ENCODE peak calls at places on chromosomes 7 and 10, in seven cellular contexts. E is endodermal cell, Y is A549, U is ascending aorta, W is astrocyte, Z is heart right ventricle, C is stomach. J is an unnamed sample.

GRCh38 chr10:124578231-124579002 is 116.8 kb downstream of the LHPP start:
- DNase-seq in E (no peak), Y (no peak), U (no peak), W (no peak), Z (no peak), C (no peak), J (no peak)

GRCh38 chr7:40219917-40220316 is 85.1 kb downstream of the SUGCT start:
- DNase-seq in E (no peak), Y (no peak), U (no peak), W (peak), Z (no peak), C (no peak), J (no peak)

GRCh38 chr10:21526952-21527633 is 1.6 kb upstream of the SKIDA1 start:
- DNase-seq in E (peak), Y (peak), U (no peak), W (no peak), Z (peak), C (peak), J (no peak)

GRCh38 chr7:123580406-123581161 is 21.0 kb upstream of the ASB15 start:
- DNase-seq in E (peak), Y (peak), U (no peak), W (peak), Z (peak), C (no peak), J (no peak)

GRCh38 chr10:94411304-94411703 is 9.0 kb downstream of the TBC1D12 start:
- DNase-seq in E (no peak), Y (no peak), U (no peak), W (no peak), Z (no peak), C (no peak), J (no peak)

GRCh38 chr7:150903627-150904026 is 51.3 kb downstream of the AOC1 start:
- DNase-seq in E (no peak), Y (peak), U (no peak), W (peak), Z (peak), C (peak), J (peak)

GRCh38 chr10:103757531-103758293 is 97.7 kb downstream of the SH3PXD2A start:
- DNase-seq in E (peak), Y (peak), U (no peak), W (peak), Z (peak), C (no peak), J (peak)

GRCh38 chr7:20331231-20331880 is 656 bp downstream of the ITGB8 start:
- DNase-seq in E (peak), Y (peak), U (no peak), W (no peak), Z (peak), C (peak), J (no peak)

GRCh38 chr10:12640026-12640425 is 290.7 kb downstream of the CAMK1D start:
- DNase-seq in E (no peak), Y (no peak), U (no peak), W (no peak), Z (no peak), C (no peak), J (no peak)

GRCh38 chr10:23338886-23339285 is 5.7 kb downstream of the C10orf67 start:
- DNase-seq in E (no peak), Y (no peak), U (no peak), W (no peak), Z (no peak), C (no peak), J (no peak)

GRCh38 chr7:128036226-128036940 is 5.1 kb upstream of the LRRC4 start:
- DNase-seq in E (no peak), Y (no peak), U (no peak), W (no peak), Z (no peak), C (no peak), J (no peak)

GRCh38 chr10:93652857-93653256 is 40.5 kb downstream of the PDE6C start:
- DNase-seq in E (no peak), Y (no peak), U (no peak), W (peak), Z (no peak), C (no peak), J (no peak)

GRCh38 chr7:15504376-15504775 is 57.4 kb downstream of the AGMO start:
- DNase-seq in E (no peak), Y (no peak), U (no peak), W (no peak), Z (no peak), C (no peak), J (no peak)

GRCh38 chr10:19250542-19250941 is 201.9 kb downstream of the MALRD1 start:
- DNase-seq in E (no peak), Y (no peak), U (no peak), W (peak), Z (no peak), C (no peak), J (peak)

GRCh38 chr10:26697922-26698608 is 564 bp downstream of the PDSS1 start:
- DNase-seq in E (peak), Y (no peak), U (no peak), W (no peak), Z (no peak), C (no peak), J (no peak)

GRCh38 chr10:100346351-100346764 is 675 bp upstream of the SCD start:
- DNase-seq in E (peak), Y (peak), U (no peak), W (peak), Z (peak), C (peak), J (peak)

GRCh38 chr7:98286701-98287485 is 5.4 kb downstream of the BRI3 start:
- DNase-seq in E (no peak), Y (no peak), U (no peak), W (no peak), Z (no peak), C (peak), J (no peak)

GRCh38 chr7:102860351-102860811 is 52.4 kb upstream of the LRRC17 start:
- DNase-seq in E (no peak), Y (no peak), U (no peak), W (peak), Z (no peak), C (no peak), J (peak)

GRCh38 chr7:130941322-130942210 is 207.6 kb upstream of the KLF14 start:
- DNase-seq in E (no peak), Y (peak), U (no peak), W (peak), Z (no peak), C (peak), J (no peak)

GRCh38 chr7:30702200-30702599 is 19.9 kb upstream of the CRHR2 start:
- DNase-seq in E (no peak), Y (no peak), U (no peak), W (no peak), Z (no peak), C (no peak), J (no peak)

GRCh38 chr10:117653170-117653515 is 110.6 kb downstream of the EMX2 start:
- DNase-seq in E (no peak), Y (peak), U (no peak), W (peak), Z (no peak), C (no peak), J (peak)

DNA sequence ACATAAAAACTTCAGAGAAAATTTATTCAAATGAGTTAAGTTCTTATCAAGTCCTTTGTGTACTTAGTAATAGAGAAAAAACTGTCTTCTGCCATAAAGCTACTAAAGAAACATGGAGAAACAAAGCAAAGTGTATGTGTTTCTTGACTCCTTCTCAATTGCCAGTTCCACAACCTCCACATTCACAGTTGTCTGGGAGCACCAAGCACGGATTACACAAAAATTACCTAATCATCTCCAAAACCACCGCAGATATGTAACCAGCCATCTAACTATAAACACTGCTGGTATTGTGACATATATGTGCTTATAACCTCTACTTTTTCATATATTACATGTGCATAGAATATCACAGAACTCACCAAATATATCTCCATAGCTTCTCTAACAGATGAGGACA is 23.1 kb downstream of the MAGI2 start:
- DNase-seq in E (no peak), Y (no peak), U (no peak), W (no peak), Z (no peak), C (no peak), J (no peak)
- TF ChIP-seq CTCF in E (no peak), Y (no peak), U (no peak), W (no peak), Z (no peak), C (no peak), J (no peak)

GRCh38 chr7:96775046-96775445 is 65.4 kb upstream of the SEM1 start:
- DNase-seq in E (no peak), Y (no peak), U (no peak), W (no peak), Z (no peak), C (no peak), J (no peak)
- H3K27ac ChIP-seq in E (no peak), Y (no peak), U (no peak), W (no peak), Z (no peak), C (no peak), J (no peak)

DNA sequence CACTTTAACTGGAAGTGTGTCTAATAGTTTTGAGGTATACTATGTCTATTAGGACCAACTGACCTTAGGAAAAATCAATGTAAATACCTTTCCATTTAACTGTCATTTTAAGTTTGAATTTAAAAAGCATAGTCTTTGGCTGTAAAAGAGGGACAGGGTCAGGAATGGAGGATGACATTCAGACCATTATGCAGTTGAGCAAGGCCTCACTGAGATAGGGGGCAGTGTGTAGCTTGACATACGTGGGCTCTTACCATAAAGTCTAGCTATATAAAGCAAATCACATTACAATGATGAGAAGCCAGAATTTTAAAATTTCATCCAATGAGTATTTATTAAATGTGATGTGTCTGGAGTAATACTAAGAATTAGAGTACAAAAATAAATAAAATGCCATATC is 17.9 kb downstream of the PALS2 start:
- DNase-seq in E (no peak), Y (no peak), U (no peak), W (no peak), Z (no peak), C (no peak), J (no peak)
- TF ChIP-seq CTCF in E (peak), Y (no peak), U (no peak), W (no peak), Z (no peak), C (no peak), J (no peak)

DNA sequence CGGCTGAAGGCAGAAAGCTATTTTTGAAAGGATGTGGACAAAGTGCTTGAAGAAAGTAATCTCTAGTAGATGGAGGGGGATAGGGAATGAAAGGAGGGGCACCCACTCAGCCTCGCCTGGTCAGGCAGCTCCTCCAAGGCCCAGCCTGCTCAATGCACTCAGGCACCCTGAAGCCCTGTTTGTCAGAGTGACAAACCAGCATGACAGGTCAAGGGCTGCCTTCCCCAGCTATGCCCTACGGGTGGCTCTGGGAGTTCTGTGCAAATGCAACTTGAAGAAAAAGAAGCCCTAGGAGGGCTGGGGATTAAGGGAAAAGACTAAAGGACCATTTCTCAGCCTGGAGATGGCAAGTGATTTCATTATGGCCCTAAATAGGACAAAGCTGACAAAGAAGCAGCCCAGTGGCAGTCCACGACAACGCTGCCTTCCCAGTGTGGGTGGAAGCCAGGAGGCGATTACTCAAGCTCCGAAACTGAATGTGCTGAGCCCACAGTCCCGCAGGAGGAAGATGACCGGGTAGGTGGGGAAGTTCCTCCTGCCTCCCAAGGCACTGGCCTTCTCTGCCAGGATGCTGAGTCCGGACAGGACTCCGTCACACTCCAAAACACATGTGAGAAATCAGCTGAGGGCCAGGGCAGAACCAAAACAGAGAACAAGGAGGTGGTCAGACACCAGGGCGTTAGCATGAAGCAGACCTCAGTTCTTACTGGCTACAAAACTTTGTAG is 16.3 kb downstream of the LIPA start:
- DNase-seq in E (peak), Y (no peak), U (peak), W (no peak), Z (peak), C (no peak), J (no peak)
- H3K27ac ChIP-seq in E (no peak), Y (no peak), U (no peak), W (no peak), Z (no peak), C (no peak), J (no peak)